ENCODE peak calls at places on chromosomes 7 and 10, in five cellular contexts. Q is GM12878, Z is HepG2, K is K562, J is SK-N-SH. C is an unnamed sample.
A peak's percentile ranks its signal among the peaks of the same experiment; 100 is the strongest.

GRCh38 chr7:32477649-32477980 is 12.6 kb downstream of the LSM5 start:
- DNase-seq in K (no peak), Q (no peak), Z (no peak), J (no peak), C (no peak)

GRCh38 chr7:79420464-79420863 is 33.0 kb downstream of the MAGI2 start:
- DNase-seq in Q (no peak), Z (peak; percentile 41), J (no peak), K (no peak), C (no peak)

GRCh38 chr7:143375298-143376034 is 5.7 kb upstream of the ZYX start:
- DNase-seq in Z (no peak), Q (no peak), J (no peak), K (no peak), C (no peak)

GRCh38 chr7:129343099-129343700 is 91.0 kb upstream of the STRIP2 start:
- DNase-seq in K (peak; percentile 56), J (peak; percentile 64), Z (peak; percentile 19), Q (no peak), C (peak; percentile 37)

GRCh38 chr7:80680159-80680903 is 41.9 kb downstream of the CD36 start:
- DNase-seq in Z (no peak), J (no peak), Q (no peak), K (no peak), C (no peak)

GRCh38 chr10:59907918-59908807 is 1.8 kb upstream of the CCDC6 start:
- DNase-seq in J (no peak), Q (no peak), Z (no peak), K (peak; percentile 67), C (peak; percentile 77)

GRCh38 chr7:73647725-73648592 is 19.7 kb upstream of the VPS37D start:
- DNase-seq in K (peak; percentile 80), Q (no peak), J (peak; percentile 87), Z (peak; percentile 41), C (no peak)

GRCh38 chr10:12419279-12419847 is 70.0 kb downstream of the CAMK1D start:
- DNase-seq in K (no peak), Z (no peak), Q (no peak), J (no peak), C (peak; percentile 79)

GRCh38 chr10:80498833-80499671 is 38.6 kb upstream of the SH2D4B start:
- DNase-seq in Q (no peak), Z (peak; percentile 94), J (no peak), K (no peak), C (peak; percentile 85)

GRCh38 chr10:83991986-83992753 is 147.1 kb upstream of the GHITM start:
- DNase-seq in J (peak; percentile 30), Z (peak; percentile 28), K (peak; percentile 60), Q (peak; percentile 55), C (peak; percentile 35)

GRCh38 chr7:115087437-115087836 is 165.5 kb downstream of the MDFIC start:
- DNase-seq in K (no peak), Q (no peak), Z (peak; percentile 31), J (no peak), C (peak; percentile 29)

GRCh38 chr7:54115028-54115763 is 427.0 kb upstream of the VSTM2A start:
- DNase-seq in K (no peak), J (no peak), Q (no peak), Z (no peak), C (no peak)

GRCh38 chr7:16462618-16463017 is 2.9 kb downstream of the SOSTDC1 start:
- DNase-seq in Z (no peak), K (no peak), Q (no peak), J (no peak), C (no peak)

GRCh38 chr10:112361951-112362770 is 11.8 kb upstream of the ACSL5 start:
- DNase-seq in Q (no peak), J (no peak), K (no peak), Z (no peak), C (no peak)

GRCh38 chr10:77431209-77431611 is 206.4 kb downstream of the KCNMA1 start:
- DNase-seq in K (no peak), Z (peak; percentile 53), J (no peak), Q (no peak), C (no peak)

GRCh38 chr10:92691591-92692084 is 1.9 kb downstream of the HHEX start:
- DNase-seq in Z (no peak), Q (no peak), J (no peak), K (peak; percentile 24), C (no peak)

GRCh38 chr7:78261302-78261701 is 462.7 kb downstream of the PHTF2 start:
- DNase-seq in Z (no peak), J (no peak), Q (no peak), K (no peak), C (no peak)

GRCh38 chr10:70456164-70456563 is 14.7 kb upstream of the NODAL start:
- DNase-seq in J (no peak), Q (no peak), Z (no peak), K (no peak), C (no peak)

GRCh38 chr7:27173412-27174076 is 576 bp downstream of the HOXA10 start:
- DNase-seq in Z (no peak), K (no peak), Q (no peak), J (peak; percentile 54), C (no peak)

GRCh38 chr10:22824984-22825383 is 102.9 kb upstream of the ARMC3 start:
- DNase-seq in Z (peak; percentile 39), J (no peak), K (no peak), Q (no peak), C (peak; percentile 96)

GRCh38 chr7:28002638-28003037 is 178.0 kb downstream of the JAZF1 start:
- DNase-seq in J (no peak), Z (no peak), Q (no peak), K (peak; percentile 20), C (no peak)

GRCh38 chr7:150941351-150941982 is 36.7 kb downstream of the KCNH2 start:
- DNase-seq in Z (no peak), Q (no peak), K (no peak), J (no peak), C (no peak)

GRCh38 chr7:152899482-152900166 is 140.1 kb downstream of the ACTR3B start:
- DNase-seq in K (no peak), J (no peak), Z (peak; percentile 78), Q (no peak), C (no peak)

GRCh38 chr7:79927116-79927515 is 207.5 kb upstream of the GNAI1 start:
- DNase-seq in K (no peak), J (no peak), Q (no peak), Z (no peak), C (no peak)

GRCh38 chr7:5395246-5395645 is 28.4 kb downstream of the TNRC18 start:
- DNase-seq in K (no peak), J (no peak), Q (no peak), Z (no peak), C (no peak)

GRCh38 chr10:129090618-129091366 is 376.2 kb upstream of the MGMT start:
- DNase-seq in J (no peak), Q (no peak), Z (no peak), K (no peak), C (no peak)

DNA sequence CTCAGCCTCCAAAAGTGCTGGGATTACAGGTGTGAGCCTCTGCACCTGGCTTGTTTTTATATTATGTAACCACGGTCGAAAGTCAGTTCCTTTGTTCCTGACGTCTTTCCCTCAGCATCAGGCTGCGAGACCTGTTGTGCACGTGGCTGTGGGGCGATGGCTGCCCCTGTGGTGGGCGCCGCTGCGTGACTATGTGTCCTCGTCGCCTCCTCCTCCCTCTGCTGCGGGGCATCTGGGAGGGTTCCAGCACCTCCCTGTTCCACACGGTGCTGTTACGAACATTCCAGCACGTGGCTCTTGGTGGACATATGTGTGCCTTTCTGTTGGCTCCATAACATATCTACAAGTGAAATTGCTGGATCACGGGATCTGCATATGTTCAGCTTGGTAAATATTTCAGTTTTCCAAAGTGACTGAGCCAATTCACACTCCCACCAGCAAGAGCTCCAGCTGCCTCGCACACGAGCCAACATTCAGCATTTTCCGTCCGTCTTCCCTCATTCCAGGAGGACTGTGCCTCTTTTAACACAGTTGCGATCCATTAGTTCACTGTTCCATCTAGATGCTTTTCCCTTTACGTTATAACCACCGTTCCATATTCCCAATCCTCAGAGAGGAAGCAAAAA is 25.1 kb downstream of the SNX8 start:
- DNase-seq in J (no peak), K (no peak), Q (no peak), Z (no peak), C (no peak)
- H3K4me2 ChIP-seq in J (no peak overlapping the region), K (no peak overlapping the region), Q (peak overlapping the region; percentile 85), Z (no peak overlapping the region), C (no peak overlapping the region)

GRCh38 chr10:91210014-91210413 is 10.4 kb upstream of the PCGF5 start:
- DNase-seq in Z (no peak), Q (no peak), J (no peak), K (no peak), C (no peak)
- TF ChIP-seq JUND in Z (no peak), Q (no peak), J (no peak), K (no peak), C (no peak)

DNA sequence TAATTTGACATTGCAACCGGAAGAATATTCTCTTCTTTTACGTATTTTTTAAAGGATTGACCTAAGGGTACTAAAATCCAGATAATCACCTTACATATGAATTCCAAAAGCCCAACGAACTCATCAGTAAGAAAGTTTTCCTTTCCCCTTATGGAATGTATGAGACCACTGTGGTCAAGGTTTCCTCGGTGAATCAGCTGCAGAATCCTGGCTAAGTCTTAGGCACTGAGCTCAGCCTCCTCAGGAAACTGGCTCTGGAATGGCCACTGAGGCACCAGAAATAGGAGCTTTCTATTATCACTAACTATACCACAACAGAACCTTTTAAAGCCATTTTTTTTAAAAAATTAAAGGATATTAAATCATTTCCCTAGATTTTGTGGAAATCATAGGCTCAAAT is 21.0 kb downstream of the SVIL start:
- DNase-seq in Z (no peak), Q (no peak), K (no peak), J (no peak), C (no peak)
- TF ChIP-seq REST in Z (no peak), Q (no peak), K (no peak), J (no peak), C (no peak)

GRCh38 chr10:30127120-30127541 is 67.7 kb upstream of the JCAD start:
- DNase-seq in J (no peak), Z (no peak), K (no peak), Q (no peak), C (no peak)
- H3K4me2 ChIP-seq in J (no peak overlapping the region), Z (no peak overlapping the region), K (no peak overlapping the region), Q (no peak overlapping the region), C (no peak overlapping the region)

DNA sequence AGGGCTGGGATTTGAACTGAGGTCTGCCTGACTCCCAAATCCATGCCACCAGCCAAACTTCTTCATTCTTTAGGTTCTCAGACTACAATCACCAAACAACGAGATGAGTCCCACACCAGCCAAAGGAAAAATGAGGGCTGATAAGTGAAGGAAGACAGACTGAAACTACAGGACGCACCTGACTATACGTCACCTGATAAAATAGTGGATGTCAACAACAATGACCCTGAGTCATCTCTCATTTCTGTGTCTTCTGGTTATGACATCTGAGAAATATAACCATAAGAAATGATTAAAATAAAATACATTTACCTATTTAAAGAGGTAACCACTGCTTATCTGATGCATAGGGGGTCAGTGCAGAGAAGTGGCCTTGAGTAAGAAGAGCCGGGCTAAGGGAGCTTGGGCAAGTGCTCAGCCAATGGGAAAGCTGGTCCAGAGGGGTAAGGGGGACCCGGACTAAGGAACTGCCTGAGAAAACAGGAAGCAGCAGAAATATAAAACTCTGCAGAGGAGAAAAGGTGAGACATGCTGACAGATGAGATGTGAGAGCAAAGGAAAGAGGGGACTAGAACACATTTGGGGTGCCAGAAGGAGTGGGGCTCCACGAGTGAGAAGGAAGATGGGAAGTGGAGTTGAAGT is 51.8 kb downstream of the HIPK2 start:
- DNase-seq in J (no peak), K (no peak), Q (no peak), Z (no peak), C (no peak)
- TF ChIP-seq JUND in J (no peak), K (no peak), Q (no peak), Z (no peak), C (no peak)

GRCh38 chr7:87359366-87359765 is 13.9 kb downstream of the CROT start:
- DNase-seq in J (no peak), Q (no peak), Z (no peak), K (no peak), C (no peak)
- TF ChIP-seq REST in J (no peak), Q (no peak), Z (no peak), K (no peak), C (no peak)

C was measured in HCT116.